ENCODE peak calls at places on chromosome 17, in four cellular contexts. One of them, this sample, is unnamed.

GRCh38 chr17:83161298-83162034 is 82.1 kb downstream of the METRNL start:
- DNase-seq in stimulated activated CD8-positive, alpha-beta memory T cell treated with anti-CD3 and anti-CD28 coated beads, Interleukin-12 subunit alpha, Interleukin-12 subunit beta, amount 100 ng/mL, for 1 hour: no peak
- DNase-seq in iPS-NIHi11: no peak
- DNase-seq in GM06990: no peak
- DNase-seq in this sample: no peak

GRCh38 chr17:17994271-17994670 is 21.6 kb downstream of the DRC3 start:
- DNase-seq in stimulated activated CD8-positive, alpha-beta memory T cell treated with anti-CD3 and anti-CD28 coated beads, Interleukin-12 subunit alpha, Interleukin-12 subunit beta, amount 100 ng/mL, for 1 hour: no peak
- DNase-seq in iPS-NIHi11: peak; percentile 81
- DNase-seq in GM06990: no peak
- DNase-seq in this sample: peak; percentile 86

GRCh38 chr17:29445844-29446243 is 55.7 kb downstream of the TAOK1 start:
- DNase-seq in stimulated activated CD8-positive, alpha-beta memory T cell treated with anti-CD3 and anti-CD28 coated beads, Interleukin-12 subunit alpha, Interleukin-12 subunit beta, amount 100 ng/mL, for 1 hour: no peak
- DNase-seq in iPS-NIHi11: no peak
- DNase-seq in GM06990: no peak
- DNase-seq in this sample: no peak

GRCh38 chr17:17599965-17600364 is 8.5 kb upstream of the PEMT start:
- DNase-seq in stimulated activated CD8-positive, alpha-beta memory T cell treated with anti-CD3 and anti-CD28 coated beads, Interleukin-12 subunit alpha, Interleukin-12 subunit beta, amount 100 ng/mL, for 1 hour: no peak
- DNase-seq in iPS-NIHi11: no peak
- DNase-seq in GM06990: no peak
- DNase-seq in this sample: no peak

GRCh38 chr17:12421077-12421476 is 244.6 kb upstream of the MYOCD start:
- DNase-seq in stimulated activated CD8-positive, alpha-beta memory T cell treated with anti-CD3 and anti-CD28 coated beads, Interleukin-12 subunit alpha, Interleukin-12 subunit beta, amount 100 ng/mL, for 1 hour: no peak
- DNase-seq in iPS-NIHi11: no peak
- DNase-seq in GM06990: no peak
- DNase-seq in this sample: no peak

GRCh38 chr17:68182940-68183551 is 64.8 kb upstream of the AMZ2 start:
- DNase-seq in stimulated activated CD8-positive, alpha-beta memory T cell treated with anti-CD3 and anti-CD28 coated beads, Interleukin-12 subunit alpha, Interleukin-12 subunit beta, amount 100 ng/mL, for 1 hour: no peak
- DNase-seq in iPS-NIHi11: peak; percentile 36
- DNase-seq in GM06990: peak; percentile 58
- DNase-seq in this sample: no peak

GRCh38 chr17:74493381-74493833 is 27.0 kb downstream of the CD300A start:
- DNase-seq in stimulated activated CD8-positive, alpha-beta memory T cell treated with anti-CD3 and anti-CD28 coated beads, Interleukin-12 subunit alpha, Interleukin-12 subunit beta, amount 100 ng/mL, for 1 hour: peak; percentile 58
- DNase-seq in iPS-NIHi11: peak; percentile 85
- DNase-seq in GM06990: no peak
- DNase-seq in this sample: peak; percentile 81

GRCh38 chr17:77497578-77497934 is 356.8 kb downstream of the SEC14L1 start:
- DNase-seq in stimulated activated CD8-positive, alpha-beta memory T cell treated with anti-CD3 and anti-CD28 coated beads, Interleukin-12 subunit alpha, Interleukin-12 subunit beta, amount 100 ng/mL, for 1 hour: no peak
- DNase-seq in iPS-NIHi11: no peak
- DNase-seq in GM06990: peak; percentile 8
- DNase-seq in this sample: peak; percentile 33

GRCh38 chr17:4658478-4659305 is 17.2 kb upstream of the ALOX15 start:
- DNase-seq in stimulated activated CD8-positive, alpha-beta memory T cell treated with anti-CD3 and anti-CD28 coated beads, Interleukin-12 subunit alpha, Interleukin-12 subunit beta, amount 100 ng/mL, for 1 hour: no peak
- DNase-seq in iPS-NIHi11: no peak
- DNase-seq in GM06990: no peak
- DNase-seq in this sample: peak; percentile 58

GRCh38 chr17:17966399-17966798 is 5.8 kb downstream of the TOM1L2 start:
- DNase-seq in stimulated activated CD8-positive, alpha-beta memory T cell treated with anti-CD3 and anti-CD28 coated beads, Interleukin-12 subunit alpha, Interleukin-12 subunit beta, amount 100 ng/mL, for 1 hour: no peak
- DNase-seq in iPS-NIHi11: no peak
- DNase-seq in GM06990: no peak
- DNase-seq in this sample: no peak

GRCh38 chr17:42849451-42850157 is 1.4 kb upstream of the AOC3 start:
- DNase-seq in stimulated activated CD8-positive, alpha-beta memory T cell treated with anti-CD3 and anti-CD28 coated beads, Interleukin-12 subunit alpha, Interleukin-12 subunit beta, amount 100 ng/mL, for 1 hour: no peak
- DNase-seq in iPS-NIHi11: no peak
- DNase-seq in GM06990: no peak
- DNase-seq in this sample: no peak

GRCh38 chr17:77466140-77466539 is 325.4 kb downstream of the SEC14L1 start:
- DNase-seq in stimulated activated CD8-positive, alpha-beta memory T cell treated with anti-CD3 and anti-CD28 coated beads, Interleukin-12 subunit alpha, Interleukin-12 subunit beta, amount 100 ng/mL, for 1 hour: no peak
- DNase-seq in iPS-NIHi11: peak; percentile 90
- DNase-seq in GM06990: no peak
- DNase-seq in this sample: no peak

GRCh38 chr17:81127133-81127455 is 38.2 kb upstream of the PVALEF start:
- DNase-seq in stimulated activated CD8-positive, alpha-beta memory T cell treated with anti-CD3 and anti-CD28 coated beads, Interleukin-12 subunit alpha, Interleukin-12 subunit beta, amount 100 ng/mL, for 1 hour: no peak
- DNase-seq in iPS-NIHi11: no peak
- DNase-seq in GM06990: no peak
- DNase-seq in this sample: no peak

GRCh38 chr17:41647940-41648410 is 23.6 kb upstream of the KRT17 start:
- DNase-seq in stimulated activated CD8-positive, alpha-beta memory T cell treated with anti-CD3 and anti-CD28 coated beads, Interleukin-12 subunit alpha, Interleukin-12 subunit beta, amount 100 ng/mL, for 1 hour: peak; percentile 81
- DNase-seq in iPS-NIHi11: peak; percentile 93
- DNase-seq in GM06990: peak; percentile 63
- DNase-seq in this sample: peak; percentile 90